ENCODE peak calls at places on chromosomes 3 and 15, in eight cellular contexts. S, Z, F, K, T, D, J and V are unnamed samples.
A peak's percentile ranks its signal among the peaks of the same experiment; 100 is the strongest.

GRCh38 chr3:127265581-127265981 is 22.3 kb downstream of the PRR20G start:
- DNase-seq in F (no peak), J (no peak), S (no peak), K (no peak), T (no peak), D (no peak), Z (no peak), V (no peak)

GRCh38 chr15:101359365-101359947 is 64.4 kb upstream of the SNRPA1 start:
- DNase-seq in F (no peak), S (no peak), Z (peak; percentile 36), K (no peak), T (no peak), D (no peak), J (no peak), V (no peak)

GRCh38 chr15:38297623-38298388 is 45.2 kb downstream of the SPRED1 start:
- DNase-seq in K (no peak), T (no peak), D (no peak), Z (peak; percentile 68), J (no peak), F (no peak), S (no peak), V (no peak)

GRCh38 chr3:158983480-158983879 is 181.6 kb downstream of the MFSD1 start:
- DNase-seq in K (no peak), F (no peak), D (no peak), Z (no peak), T (no peak), S (no peak), J (no peak), V (no peak)

GRCh38 chr15:90174140-90174891 is 26.8 kb upstream of the SEMA4B start:
- DNase-seq in Z (no peak), F (peak; percentile 15), D (no peak), T (no peak), J (no peak), S (no peak), K (peak; percentile 96), V (no peak)

GRCh38 chr15:99976811-99977271 is 243.6 kb upstream of the LYSMD4 start:
- DNase-seq in K (no peak), T (no peak), D (no peak), S (no peak), Z (peak; percentile 16), J (no peak), F (peak; percentile 50), V (no peak)

GRCh38 chr3:31125413-31126020 is 231.1 kb upstream of the GADL1 start:
- DNase-seq in S (no peak), T (no peak), F (no peak), D (no peak), J (no peak), Z (no peak), K (no peak), V (no peak)

GRCh38 chr3:168581718-168582332 is 486.1 kb upstream of the GOLIM4 start:
- DNase-seq in D (no peak), S (no peak), Z (no peak), T (no peak), K (no peak), F (no peak), J (no peak), V (no peak)

GRCh38 chr15:89119489-89120478 is 31.5 kb downstream of the ABHD2 start:
- DNase-seq in J (no peak), F (peak; percentile 85), Z (peak; percentile 40), S (no peak), D (no peak), K (no peak), T (no peak), V (no peak)

GRCh38 chr3:177443469-177443868 is 246.2 kb upstream of the TBL1XR1 start:
- DNase-seq in D (no peak), J (no peak), F (peak; percentile 50), Z (peak; percentile 34), T (no peak), S (no peak), K (no peak), V (no peak)